ENCODE peak calls at places on chromosome 17, in nine cellular contexts. T, N, O, R, W, F, H, C and Z are unnamed samples.

GRCh38 chr17:34760931-34761500 is 181.6 kb downstream of the TMEM132E start:
- DNase-seq in T (no peak), N (no peak), O (no peak), R (no peak), W (no peak), F (no peak), H (no peak), C (no peak), Z (no peak)

GRCh38 chr17:70563301-70563820 is 394.0 kb downstream of the KCNJ2 start:
- DNase-seq in T (no peak), N (no peak), O (no peak), R (no peak), W (no peak), F (no peak), H (peak), C (no peak), Z (no peak)

GRCh38 chr17:81993726-81994592 is 16.5 kb downstream of the ASPSCR1 start:
- DNase-seq in T (peak), N (no peak), O (no peak), R (no peak), W (no peak), F (no peak), H (no peak), C (no peak), Z (no peak)

GRCh38 chr17:40582328-40582901 is 17.1 kb upstream of the CCR7 start:
- DNase-seq in T (no peak), N (no peak), O (no peak), R (no peak), W (peak), F (peak), H (peak), C (no peak), Z (peak)

GRCh38 chr17:3964203-3965122 is at the start of gene ATP2A3:
- DNase-seq in T (no peak), N (no peak), O (no peak), R (peak), W (no peak), F (peak), H (peak), C (peak), Z (no peak)

GRCh38 chr17:69050999-69051775 is 9.5 kb downstream of the ABCA9 start:
- DNase-seq in T (peak), N (no peak), O (no peak), R (no peak), W (no peak), F (no peak), H (no peak), C (no peak), Z (no peak)

GRCh38 chr17:65163990-65164495 is 26.9 kb downstream of the RGS9 start:
- DNase-seq in T (peak), N (no peak), O (no peak), R (peak), W (no peak), F (peak), H (peak), C (no peak), Z (no peak)

GRCh38 chr17:50547736-50548083 is 736 bp downstream of the SPATA20 start:
- DNase-seq in T (no peak), N (peak), O (no peak), R (no peak), W (no peak), F (peak), H (peak), C (no peak), Z (no peak)

GRCh38 chr17:17320188-17320910 is 17.2 kb downstream of the NT5M start:
- DNase-seq in T (no peak), N (no peak), O (no peak), R (no peak), W (no peak), F (peak), H (no peak), C (no peak), Z (no peak)

GRCh38 chr17:42428141-42428944 is 5.3 kb upstream of the CAVIN1 start:
- DNase-seq in T (peak), N (no peak), O (peak), R (peak), W (no peak), F (peak), H (peak), C (peak), Z (no peak)

GRCh38 chr17:63843387-63844292 is 1.2 kb upstream of the SMARCD2 start:
- DNase-seq in T (no peak), N (peak), O (peak), R (no peak), W (peak), F (peak), H (peak), C (no peak), Z (no peak)

GRCh38 chr17:50621562-50621961 is 13.1 kb upstream of the ABCC3 start:
- DNase-seq in T (no peak), N (no peak), O (no peak), R (no peak), W (no peak), F (no peak), H (no peak), C (peak), Z (no peak)

GRCh38 chr17:78484300-78485159 is 92.7 kb downstream of the DNAH17 start:
- DNase-seq in T (no peak), N (no peak), O (no peak), R (peak), W (no peak), F (peak), H (peak), C (no peak), Z (no peak)

GRCh38 chr17:31838641-31839225 is 20.3 kb downstream of the COPRS start:
- DNase-seq in T (no peak), N (no peak), O (no peak), R (no peak), W (no peak), F (no peak), H (no peak), C (no peak), Z (no peak)

GRCh38 chr17:77070888-77071279 is 69.9 kb upstream of the SEC14L1 start:
- DNase-seq in T (no peak), N (no peak), O (no peak), R (no peak), W (no peak), F (no peak), H (no peak), C (no peak), Z (no peak)

GRCh38 chr17:9648521-9649110 is 3.3 kb downstream of the USP43 start:
- DNase-seq in T (no peak), N (no peak), O (no peak), R (peak), W (no peak), F (no peak), H (no peak), C (no peak), Z (no peak)

GRCh38 chr17:171871-172270 is 9.6 kb downstream of the DOC2B start:
- DNase-seq in T (no peak), N (no peak), O (no peak), R (no peak), W (no peak), F (no peak), H (no peak), C (no peak), Z (no peak)

GRCh38 chr17:75633484-75634375 is 496 bp downstream of the SMIM5 start:
- DNase-seq in T (peak), N (peak), O (peak), R (peak), W (no peak), F (peak), H (peak), C (peak), Z (peak)

GRCh38 chr17:44971776-44972483 is 3.8 kb upstream of the C1QL1 start:
- DNase-seq in T (no peak), N (no peak), O (no peak), R (no peak), W (no peak), F (no peak), H (no peak), C (no peak), Z (no peak)

GRCh38 chr17:44279586-44280344 is 11.8 kb upstream of the SLC4A1 start:
- DNase-seq in T (peak), N (peak), O (peak), R (no peak), W (peak), F (peak), H (peak), C (no peak), Z (no peak)

GRCh38 chr17:66200685-66201092 is 8.8 kb upstream of the CEP112 start:
- DNase-seq in T (peak), N (no peak), O (peak), R (peak), W (no peak), F (peak), H (peak), C (peak), Z (no peak)

GRCh38 chr17:83132251-83133081 is 53.1 kb downstream of the METRNL start:
- DNase-seq in T (no peak), N (peak), O (no peak), R (no peak), W (no peak), F (no peak), H (no peak), C (no peak), Z (peak)

GRCh38 chr17:14201087-14201486 is 35.6 kb downstream of the CDRT15 start:
- DNase-seq in T (no peak), N (no peak), O (no peak), R (no peak), W (no peak), F (no peak), H (peak), C (no peak), Z (no peak)

GRCh38 chr17:67891481-67892119 is 66.3 kb downstream of the BPTF start:
- DNase-seq in T (no peak), N (no peak), O (no peak), R (peak), W (no peak), F (no peak), H (peak), C (peak), Z (no peak)

GRCh38 chr17:68349157-68349556 is 57.9 kb downstream of the ARSG start:
- DNase-seq in T (peak), N (no peak), O (no peak), R (no peak), W (peak), F (no peak), H (no peak), C (no peak), Z (no peak)

GRCh38 chr17:8382880-8383142 is 182 bp downstream of the RPL26 start:
- DNase-seq in T (no peak), N (no peak), O (no peak), R (no peak), W (no peak), F (no peak), H (no peak), C (no peak), Z (no peak)

GRCh38 chr17:63945851-63946439 is 13.8 kb upstream of the CD79B start:
- DNase-seq in T (peak), N (no peak), O (no peak), R (no peak), W (no peak), F (no peak), H (no peak), C (no peak), Z (no peak)

GRCh38 chr17:32517982-32518381 is 31.2 kb downstream of the CDK5R1 start:
- DNase-seq in T (no peak), N (no peak), O (no peak), R (no peak), W (no peak), F (no peak), H (no peak), C (no peak), Z (no peak)

GRCh38 chr17:41625602-41626001 is 1.2 kb upstream of the KRT17 start:
- DNase-seq in T (no peak), N (peak), O (no peak), R (no peak), W (no peak), F (no peak), H (no peak), C (no peak), Z (peak)

GRCh38 chr17:64006361-64007088 is 8.4 kb downstream of the PRR29 start:
- DNase-seq in T (peak), N (no peak), O (no peak), R (no peak), W (no peak), F (no peak), H (no peak), C (peak), Z (peak)

GRCh38 chr17:30556374-30557332 is 79.4 kb downstream of the GOSR1 start:
- DNase-seq in T (no peak), N (peak), O (no peak), R (no peak), W (no peak), F (peak), H (no peak), C (no peak), Z (no peak)

GRCh38 chr17:30552994-30553565 is 75.9 kb downstream of the GOSR1 start:
- DNase-seq in T (no peak), N (peak), O (no peak), R (no peak), W (no peak), F (peak), H (no peak), C (no peak), Z (no peak)

GRCh38 chr17:30551666-30552339 is 74.6 kb downstream of the GOSR1 start:
- DNase-seq in T (no peak), N (peak), O (no peak), R (no peak), W (no peak), F (peak), H (no peak), C (no peak), Z (no peak)

GRCh38 chr17:30555942-30556341 is 78.7 kb downstream of the GOSR1 start:
- DNase-seq in T (no peak), N (no peak), O (no peak), R (no peak), W (no peak), F (peak), H (no peak), C (no peak), Z (no peak)

GRCh38 chr17:30554839-30555751 is 77.9 kb downstream of the GOSR1 start:
- DNase-seq in T (peak), N (peak), O (no peak), R (no peak), W (no peak), F (peak), H (no peak), C (no peak), Z (no peak)
- TF ChIP-seq CTCF in T (peak), N (no peak), O (no peak), R (peak), W (peak), F (no peak), H (no peak), C (peak), Z (no peak)

GRCh38 chr17:38656959-38657823 is 17.6 kb downstream of the EPOP start:
- DNase-seq in T (peak), N (peak), O (no peak), R (no peak), W (no peak), F (no peak), H (no peak), C (no peak), Z (no peak)
- H3K4me3 ChIP-seq in T (peak), N (no peak), O (no peak), R (no peak), W (no peak), F (no peak), H (no peak), C (no peak), Z (no peak)

GRCh38 chr17:37726248-37726647 is 18.6 kb downstream of the HNF1B start:
- DNase-seq in T (no peak), N (no peak), O (no peak), R (no peak), W (no peak), F (no peak), H (no peak), C (no peak), Z (no peak)

GRCh38 chr17:37729905-37730304 is 15.0 kb downstream of the HNF1B start:
- DNase-seq in T (peak), N (no peak), O (no peak), R (no peak), W (no peak), F (no peak), H (no peak), C (no peak), Z (no peak)

GRCh38 chr17:37725021-37725585 is 19.8 kb downstream of the HNF1B start:
- DNase-seq in T (no peak), N (no peak), O (no peak), R (no peak), W (no peak), F (no peak), H (no peak), C (no peak), Z (no peak)

GRCh38 chr17:37726891-37727780 is 17.7 kb downstream of the HNF1B start:
- DNase-seq in T (no peak), N (no peak), O (no peak), R (no peak), W (no peak), F (peak), H (peak), C (no peak), Z (no peak)

GRCh38 chr17:37725601-37726146 is 19.2 kb downstream of the HNF1B start:
- DNase-seq in T (no peak), N (no peak), O (no peak), R (no peak), W (no peak), F (no peak), H (peak), C (no peak), Z (no peak)
- TF ChIP-seq EP300 in T (no peak), N (no peak), O (no peak), R (no peak), W (no peak), F (no peak), H (no peak), C (no peak), Z (no peak)

GRCh38 chr17:27805520-27806146 is 5.3 kb upstream of the NOS2 start:
- DNase-seq in T (peak), N (peak), O (peak), R (peak), W (peak), F (peak), H (peak), C (peak), Z (peak)

GRCh38 chr17:27804113-27804512 is 3.8 kb upstream of the NOS2 start:
- DNase-seq in T (no peak), N (no peak), O (no peak), R (no peak), W (no peak), F (no peak), H (no peak), C (no peak), Z (no peak)

GRCh38 chr17:27800522-27800921 is at the start of gene NOS2:
- DNase-seq in T (peak), N (no peak), O (no peak), R (no peak), W (no peak), F (no peak), H (peak), C (no peak), Z (no peak)

GRCh38 chr17:27802962-27803680 is 2.8 kb upstream of the NOS2 start:
- DNase-seq in T (no peak), N (no peak), O (no peak), R (no peak), W (no peak), F (no peak), H (no peak), C (no peak), Z (no peak)

DNA sequence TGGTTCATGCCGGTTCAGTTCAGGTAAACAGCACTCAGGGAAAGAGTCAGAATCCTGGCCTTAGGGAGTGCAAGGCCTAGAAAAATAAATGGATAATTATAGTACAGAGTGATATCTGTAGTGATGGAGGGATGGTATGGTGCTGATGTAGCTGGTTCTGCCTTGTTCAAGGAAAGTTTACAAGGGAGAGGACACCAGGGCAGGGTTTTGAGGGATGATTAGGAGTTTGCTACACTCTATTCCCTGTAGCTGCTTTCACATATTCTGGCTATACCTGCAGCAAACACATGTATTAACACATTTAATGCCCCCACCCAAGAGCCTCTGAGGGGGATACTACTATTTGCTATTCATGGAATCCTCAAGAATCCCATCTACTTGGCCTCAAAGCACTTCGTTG is 1.7 kb upstream of the NOS2 start:
- DNase-seq in T (no peak), N (no peak), O (no peak), R (no peak), W (no peak), F (no peak), H (no peak), C (no peak), Z (no peak)
- TF ChIP-seq CTCF in T (no peak), N (no peak), O (no peak), R (no peak), W (no peak), F (no peak), H (no peak), C (no peak), Z (no peak)

GRCh38 chr17:2830678-2831077 is 34.4 kb downstream of the RAP1GAP2 start:
- DNase-seq in T (no peak), N (no peak), O (no peak), R (no peak), W (no peak), F (no peak), H (no peak), C (no peak), Z (no peak)
- H3K4me3 ChIP-seq in T (no peak), N (no peak), O (no peak), R (no peak), W (no peak), F (no peak), H (no peak), C (no peak), Z (no peak)

DNA sequence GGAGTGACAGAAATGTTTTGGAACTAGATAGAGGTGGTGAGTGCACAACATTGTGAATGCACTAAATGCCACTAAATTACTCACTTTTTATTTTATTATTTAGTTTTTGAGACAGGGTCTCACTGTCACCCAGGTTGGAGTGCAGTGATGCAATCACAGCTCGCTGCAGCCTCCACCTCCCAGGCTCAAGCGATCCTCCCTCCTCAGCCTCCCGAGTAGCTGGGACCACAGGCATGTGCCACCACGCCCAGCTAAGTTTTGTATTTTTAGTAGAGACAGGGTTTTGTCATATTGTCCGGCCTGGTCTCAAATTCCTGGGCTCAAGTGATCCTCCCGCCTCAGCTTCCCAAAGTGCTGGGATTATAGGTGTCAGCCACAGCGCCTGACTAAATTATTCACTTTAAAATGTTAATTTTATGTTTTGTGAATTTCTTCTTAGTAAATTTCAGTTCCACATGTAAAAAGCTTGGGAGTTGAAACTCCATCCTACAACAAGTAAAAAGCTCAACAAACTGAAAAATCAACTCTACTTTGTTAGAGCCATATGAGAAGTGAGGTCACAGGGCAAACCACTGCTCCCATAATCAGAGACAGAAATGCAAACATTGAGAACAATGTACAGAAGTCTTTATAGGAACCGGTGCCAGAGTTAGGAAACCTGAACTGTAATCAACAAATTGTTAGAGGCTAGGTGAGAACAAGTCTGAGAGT is 13.8 kb upstream of the SLC5A10 start:
- DNase-seq in T (peak), N (no peak), O (no peak), R (no peak), W (no peak), F (no peak), H (no peak), C (no peak), Z (no peak)
- TF ChIP-seq EP300 in T (no peak), N (no peak), O (no peak), R (no peak), W (no peak), F (no peak), H (no peak), C (no peak), Z (no peak)

GRCh38 chr17:79974786-79975497 is 60.7 kb downstream of the TBC1D16 start:
- DNase-seq in T (no peak), N (peak), O (no peak), R (no peak), W (no peak), F (peak), H (no peak), C (peak), Z (peak)
- TF ChIP-seq CTCF in T (peak), N (no peak), O (no peak), R (peak), W (peak), F (no peak), H (peak), C (peak), Z (no peak)